ENCODE peak calls at places on chromosomes 6 and 20, in six cellular contexts. V is DMS153, B is psoas muscle, Y is GM23248, M is GM03348, W is epithelial cell of esophagus. T is an unnamed sample.

GRCh38 chr6:132333639-132334516 is 67.4 kb downstream of the MOXD1 start:
- DNase-seq in W (peak; percentile 85), B (peak; percentile 20), M (peak; percentile 79), V (no peak), Y (peak; percentile 88), T (no peak)

GRCh38 chr6:131009790-131010189 is 53.3 kb downstream of the EPB41L2 start:
- DNase-seq in Y (no peak), M (no peak), B (no peak), V (no peak), W (no peak), T (no peak)

GRCh38 chr6:165811512-165811911 is 148.5 kb upstream of the PDE10A start:
- DNase-seq in W (no peak), B (no peak), M (no peak), V (no peak), Y (no peak), T (no peak)

GRCh38 chr6:108080010-108080780 is 5.7 kb upstream of the OSTM1 start:
- DNase-seq in B (no peak), W (peak; percentile 33), Y (peak; percentile 79), V (no peak), M (peak; percentile 51), T (no peak)

GRCh38 chr20:25987073-25987927 is 290.6 kb upstream of the ZNF337 start:
- DNase-seq in W (peak; percentile 18), V (peak; percentile 46), M (peak; percentile 59), B (peak; percentile 30), Y (peak; percentile 1), T (peak; percentile 77)

GRCh38 chr20:53934421-53935352 is 135.7 kb downstream of the BCAS1 start:
- DNase-seq in Y (peak; percentile 91), B (no peak), W (peak; percentile 85), V (no peak), M (peak; percentile 87), T (no peak)

GRCh38 chr6:14440891-14441358 is 323.4 kb downstream of the CD83 start:
- DNase-seq in V (no peak), Y (peak; percentile 32), M (peak; percentile 26), W (no peak), B (no peak), T (no peak)

GRCh38 chr6:158970640-158971291 is 29.2 kb downstream of the RSPH3 start:
- DNase-seq in W (no peak), B (no peak), Y (peak; percentile 12), V (no peak), M (no peak), T (no peak)

T was measured in stimulated activated effector memory CD8-positive, alpha-beta T cell treated with anti-CD3 and anti-CD28 coated beads, Interleukin-12 subunit alpha, Interleukin-12 subunit beta, amount 100 ng/mL, for 72 hours.